ENCODE peak calls at places on chromosomes 7 and 10, in six cellular contexts. A, T, Q, Z, J and N are unnamed samples.
A peak's percentile ranks its signal among the peaks of the same experiment; 100 is the strongest.

GRCh38 chr7:159122276-159122675 is 22.4 kb downstream of the VIPR2 start:
- DNase-seq in J (no peak), T (no peak), Q (no peak), A (no peak), Z (no peak), N (no peak)

GRCh38 chr10:34102917-34103506 is 712.1 kb downstream of the PARD3 start:
- DNase-seq in T (no peak), J (no peak), A (no peak), Q (peak; percentile 76), Z (no peak), N (peak; percentile 93)

GRCh38 chr7:44145419-44145968 is 4.4 kb upstream of the MYL7 start:
- DNase-seq in J (no peak), Z (peak; percentile 8), A (no peak), Q (no peak), T (peak; percentile 42), N (no peak)

GRCh38 chr7:133365892-133366291 is 113.0 kb downstream of the EXOC4 start:
- DNase-seq in J (no peak), Z (peak; percentile 16), A (no peak), Q (no peak), T (no peak), N (no peak)

GRCh38 chr7:27964840-27965239 is 215.8 kb downstream of the JAZF1 start:
- DNase-seq in T (no peak), Q (no peak), Z (no peak), J (no peak), A (no peak), N (no peak)

GRCh38 chr10:14838582-14839304 is 637 bp downstream of the HSPA14 start:
- DNase-seq in Z (peak; percentile 21), T (peak; percentile 13), A (no peak), J (peak; percentile 37), Q (peak; percentile 47), N (peak; percentile 49)

GRCh38 chr7:51234139-51234538 is 82.5 kb downstream of the COBL start:
- DNase-seq in Q (no peak), T (no peak), A (no peak), Z (no peak), J (peak; percentile 86), N (no peak)

GRCh38 chr7:8620169-8620568 is 186.8 kb downstream of the NXPH1 start:
- DNase-seq in Z (no peak), T (no peak), Q (no peak), J (no peak), A (no peak), N (no peak)

GRCh38 chr10:110664483-110665420 is 20.6 kb downstream of the RBM20 start:
- DNase-seq in A (no peak), J (no peak), T (no peak), Q (peak; percentile 46), Z (peak; percentile 97), N (peak; percentile 97)